ENCODE peak calls at places on chromosomes 6 and 20, in eight cellular contexts. One of them, this sample, is unnamed.

GRCh38 chr6:142568857-142569597 is 267.2 kb downstream of the ADGRG6 start:
- DNase-seq in BE2C: no peak
- DNase-seq in cardiac muscle cell: peak
- DNase-seq in lung: no peak
- DNase-seq in heart left ventricle: no peak
- DNase-seq in cardiac fibroblast: peak
- DNase-seq in Peyer's patch: no peak
- DNase-seq in IMR-90: peak
- DNase-seq in this sample: peak

GRCh38 chr6:1524040-1524480 is 85.7 kb upstream of the FOXC1 start:
- DNase-seq in BE2C: no peak
- DNase-seq in Peyer's patch: peak
- DNase-seq in cardiac fibroblast: peak
- DNase-seq in cardiac muscle cell: peak
- DNase-seq in IMR-90: peak
- DNase-seq in heart left ventricle: peak
- DNase-seq in lung: peak
- DNase-seq in this sample: no peak

GRCh38 chr6:143857651-143858050 is 6.6 kb upstream of the ZC2HC1B start:
- DNase-seq in BE2C: no peak
- DNase-seq in Peyer's patch: no peak
- DNase-seq in cardiac muscle cell: no peak
- DNase-seq in cardiac fibroblast: no peak
- DNase-seq in IMR-90: no peak
- DNase-seq in heart left ventricle: no peak
- DNase-seq in lung: no peak
- DNase-seq in this sample: no peak

GRCh38 chr20:57707849-57708693 is 1.7 kb downstream of the PMEPA1 start:
- DNase-seq in lung: no peak
- DNase-seq in heart left ventricle: no peak
- DNase-seq in Peyer's patch: no peak
- DNase-seq in IMR-90: no peak
- DNase-seq in BE2C: no peak
- DNase-seq in cardiac muscle cell: no peak
- DNase-seq in cardiac fibroblast: no peak
- DNase-seq in this sample: no peak

GRCh38 chr20:10134176-10134575 is 84.5 kb upstream of the SNAP25 start:
- DNase-seq in heart left ventricle: no peak
- DNase-seq in cardiac muscle cell: no peak
- DNase-seq in Peyer's patch: no peak
- DNase-seq in lung: no peak
- DNase-seq in IMR-90: no peak
- DNase-seq in cardiac fibroblast: no peak
- DNase-seq in BE2C: no peak
- DNase-seq in this sample: no peak

GRCh38 chr6:82246802-82247633 is 526 bp downstream of the IBTK start:
- DNase-seq in BE2C: peak
- DNase-seq in cardiac fibroblast: peak
- DNase-seq in lung: peak
- DNase-seq in heart left ventricle: peak
- DNase-seq in Peyer's patch: peak
- DNase-seq in IMR-90: peak
- DNase-seq in cardiac muscle cell: peak
- DNase-seq in this sample: peak

GRCh38 chr20:37526238-37526838 is 1.3 kb downstream of the BLCAP start:
- DNase-seq in cardiac muscle cell: peak
- DNase-seq in heart left ventricle: peak
- DNase-seq in Peyer's patch: peak
- DNase-seq in lung: no peak
- DNase-seq in BE2C: peak
- DNase-seq in cardiac fibroblast: peak
- DNase-seq in IMR-90: peak
- DNase-seq in this sample: peak

GRCh38 chr6:113763311-113763766 is 93.8 kb upstream of the MARCKS start:
- DNase-seq in BE2C: no peak
- DNase-seq in heart left ventricle: no peak
- DNase-seq in IMR-90: peak
- DNase-seq in cardiac fibroblast: no peak
- DNase-seq in cardiac muscle cell: no peak
- DNase-seq in Peyer's patch: no peak
- DNase-seq in lung: no peak
- DNase-seq in this sample: no peak

GRCh38 chr6:63805808-63806572 is 170.4 kb downstream of the PHF3 start:
- DNase-seq in IMR-90: peak
- DNase-seq in lung: no peak
- DNase-seq in Peyer's patch: peak
- DNase-seq in BE2C: no peak
- DNase-seq in heart left ventricle: no peak
- DNase-seq in cardiac fibroblast: peak
- DNase-seq in cardiac muscle cell: peak
- DNase-seq in this sample: peak

GRCh38 chr6:134146268-134147032 is 94.0 kb upstream of the SLC2A12 start:
- DNase-seq in cardiac fibroblast: peak
- DNase-seq in IMR-90: no peak
- DNase-seq in lung: no peak
- DNase-seq in Peyer's patch: no peak
- DNase-seq in heart left ventricle: no peak
- DNase-seq in BE2C: no peak
- DNase-seq in cardiac muscle cell: peak
- DNase-seq in this sample: no peak

GRCh38 chr6:45608252-45608911 is 230.6 kb upstream of the SUPT3H start:
- DNase-seq in heart left ventricle: no peak
- DNase-seq in IMR-90: peak
- DNase-seq in cardiac muscle cell: peak
- DNase-seq in BE2C: no peak
- DNase-seq in lung: no peak
- DNase-seq in Peyer's patch: no peak
- DNase-seq in cardiac fibroblast: peak
- DNase-seq in this sample: no peak

GRCh38 chr6:37987008-37987407 is 167.5 kb downstream of the ZFAND3 start:
- DNase-seq in IMR-90: peak
- DNase-seq in Peyer's patch: no peak
- DNase-seq in heart left ventricle: no peak
- DNase-seq in cardiac muscle cell: peak
- DNase-seq in cardiac fibroblast: peak
- DNase-seq in BE2C: no peak
- DNase-seq in lung: no peak
- DNase-seq in this sample: peak

GRCh38 chr6:142013286-142013685 is 119.4 kb upstream of the GJE1 start:
- DNase-seq in IMR-90: peak
- DNase-seq in cardiac muscle cell: peak
- DNase-seq in cardiac fibroblast: peak
- DNase-seq in lung: no peak
- DNase-seq in BE2C: no peak
- DNase-seq in heart left ventricle: no peak
- DNase-seq in Peyer's patch: no peak
- DNase-seq in this sample: peak

GRCh38 chr6:107716688-107717089 is 107.4 kb downstream of the SCML4 start:
- DNase-seq in heart left ventricle: no peak
- DNase-seq in Peyer's patch: peak
- DNase-seq in cardiac muscle cell: peak
- DNase-seq in lung: no peak
- DNase-seq in BE2C: peak
- DNase-seq in cardiac fibroblast: peak
- DNase-seq in IMR-90: peak
- DNase-seq in this sample: peak

GRCh38 chr6:45591306-45591705 is 213.6 kb upstream of the SUPT3H start:
- DNase-seq in IMR-90: peak
- DNase-seq in lung: peak
- DNase-seq in BE2C: no peak
- DNase-seq in heart left ventricle: no peak
- DNase-seq in Peyer's patch: no peak
- DNase-seq in cardiac muscle cell: no peak
- DNase-seq in cardiac fibroblast: peak
- DNase-seq in this sample: no peak

GRCh38 chr6:157985378-157986155 is 3.9 kb downstream of the SYNJ2 start:
- DNase-seq in heart left ventricle: no peak
- DNase-seq in IMR-90: no peak
- DNase-seq in lung: no peak
- DNase-seq in cardiac muscle cell: no peak
- DNase-seq in BE2C: no peak
- DNase-seq in cardiac fibroblast: no peak
- DNase-seq in Peyer's patch: no peak
- DNase-seq in this sample: peak

GRCh38 chr6:146598785-146599405 is at the start of gene ADGB:
- DNase-seq in heart left ventricle: peak
- DNase-seq in BE2C: peak
- DNase-seq in IMR-90: peak
- DNase-seq in Peyer's patch: peak
- DNase-seq in cardiac muscle cell: peak
- DNase-seq in lung: peak
- DNase-seq in cardiac fibroblast: peak
- DNase-seq in this sample: peak

DNA sequence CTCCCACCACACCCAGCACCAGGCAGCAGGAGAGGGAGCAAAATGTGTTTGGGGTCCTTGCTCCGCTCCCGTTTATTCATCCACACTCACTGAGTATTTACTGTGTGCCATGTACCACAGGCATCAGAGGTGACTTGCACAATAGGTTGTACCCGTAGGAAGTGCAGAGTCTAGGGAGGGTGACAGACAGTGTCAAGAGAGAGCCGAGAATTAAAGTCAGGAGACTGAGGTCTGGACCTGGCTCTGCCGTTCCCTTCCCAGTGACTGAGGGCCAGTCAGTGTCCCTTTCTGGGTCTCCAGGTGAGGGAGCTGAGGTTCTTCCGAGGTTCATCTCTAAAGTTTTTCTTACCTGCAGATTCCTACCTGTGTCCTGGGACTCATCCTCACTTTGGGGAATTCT is 22.3 kb downstream of the TTBK1 start:
- DNase-seq in IMR-90: no peak
- DNase-seq in Peyer's patch: no peak
- DNase-seq in cardiac muscle cell: no peak
- DNase-seq in cardiac fibroblast: no peak
- DNase-seq in BE2C: no peak
- DNase-seq in lung: no peak
- DNase-seq in heart left ventricle: no peak
- DNase-seq in this sample: no peak
- TF ChIP-seq CTCF in IMR-90: no peak
- TF ChIP-seq CTCF in Peyer's patch: no peak
- TF ChIP-seq CTCF in cardiac muscle cell: no peak
- TF ChIP-seq CTCF in cardiac fibroblast: no peak
- TF ChIP-seq CTCF in BE2C: no peak
- TF ChIP-seq CTCF in lung: no peak
- TF ChIP-seq CTCF in heart left ventricle: no peak
- TF ChIP-seq CTCF in this sample: no peak

DNA sequence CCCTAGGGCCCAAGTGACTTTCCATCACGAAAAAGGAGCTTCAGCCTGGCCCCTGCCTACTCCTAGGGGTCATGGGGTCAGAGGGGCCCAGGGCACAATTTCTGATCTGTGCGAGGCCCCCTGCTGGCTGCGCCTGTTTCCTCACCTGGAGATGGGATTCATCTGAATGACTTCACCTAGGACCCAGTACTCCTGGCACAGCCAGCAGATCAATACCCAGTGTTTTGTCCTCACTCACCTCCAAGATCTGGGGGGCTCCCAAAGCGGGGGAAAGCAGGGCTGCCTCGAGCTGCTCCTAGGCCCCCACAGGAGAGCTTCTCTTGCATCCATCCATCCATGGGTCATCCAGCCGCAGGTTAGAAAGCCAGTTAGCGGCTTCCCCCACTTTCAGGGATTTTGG is 33.8 kb downstream of the CD40 start:
- DNase-seq in cardiac fibroblast: no peak
- DNase-seq in IMR-90: no peak
- DNase-seq in BE2C: no peak
- DNase-seq in lung: no peak
- DNase-seq in Peyer's patch: no peak
- DNase-seq in heart left ventricle: no peak
- DNase-seq in cardiac muscle cell: no peak
- DNase-seq in this sample: no peak
- TF ChIP-seq CTCF in cardiac fibroblast: peak
- TF ChIP-seq CTCF in IMR-90: peak
- TF ChIP-seq CTCF in BE2C: peak
- TF ChIP-seq CTCF in lung: no peak
- TF ChIP-seq CTCF in Peyer's patch: no peak
- TF ChIP-seq CTCF in heart left ventricle: no peak
- TF ChIP-seq CTCF in cardiac muscle cell: peak
- TF ChIP-seq CTCF in this sample: peak

DNA sequence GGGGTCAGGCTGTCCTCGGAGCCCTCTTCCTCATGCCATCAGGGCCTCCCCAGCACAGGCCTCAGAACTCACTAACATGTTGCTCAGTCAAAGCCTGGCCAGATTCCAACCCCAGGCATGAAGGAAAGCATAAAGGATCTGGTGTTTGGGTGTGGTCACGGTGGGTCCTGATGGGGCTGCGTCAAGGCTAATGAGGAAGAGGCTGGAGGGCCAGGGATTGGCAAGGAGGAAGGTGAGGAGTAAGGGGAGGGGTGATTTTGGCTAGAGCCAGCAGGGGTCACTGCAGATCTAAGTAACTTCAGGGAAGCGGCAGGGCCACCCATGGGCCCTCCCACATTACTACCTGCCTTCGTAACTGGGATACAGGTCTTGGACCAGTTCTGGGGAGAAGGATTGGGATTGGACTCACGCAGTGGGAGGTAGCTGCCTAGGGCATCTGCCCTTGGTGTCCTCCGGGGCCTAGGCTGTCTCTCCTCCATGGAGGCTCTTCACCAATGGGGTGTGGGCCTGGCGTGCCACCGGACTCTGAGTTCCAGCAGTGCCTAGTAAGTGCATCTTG is 36.2 kb upstream of the MRPS18A start:
- DNase-seq in IMR-90: peak
- DNase-seq in cardiac fibroblast: peak
- DNase-seq in heart left ventricle: peak
- DNase-seq in BE2C: peak
- DNase-seq in lung: peak
- DNase-seq in cardiac muscle cell: peak
- DNase-seq in Peyer's patch: peak
- DNase-seq in this sample: no peak
- TF ChIP-seq CTCF in IMR-90: peak
- TF ChIP-seq CTCF in cardiac fibroblast: peak
- TF ChIP-seq CTCF in heart left ventricle: peak
- TF ChIP-seq CTCF in BE2C: peak
- TF ChIP-seq CTCF in lung: peak
- TF ChIP-seq CTCF in cardiac muscle cell: peak
- TF ChIP-seq CTCF in Peyer's patch: no peak
- TF ChIP-seq CTCF in this sample: peak

GRCh38 chr6:23031986-23032385 is 462.6 kb downstream of the HDGFL1 start:
- DNase-seq in heart left ventricle: no peak
- DNase-seq in cardiac muscle cell: peak
- DNase-seq in lung: no peak
- DNase-seq in Peyer's patch: no peak
- DNase-seq in BE2C: no peak
- DNase-seq in cardiac fibroblast: peak
- DNase-seq in IMR-90: peak
- DNase-seq in this sample: no peak
- TF ChIP-seq CTCF in heart left ventricle: no peak
- TF ChIP-seq CTCF in cardiac muscle cell: no peak
- TF ChIP-seq CTCF in lung: no peak
- TF ChIP-seq CTCF in Peyer's patch: no peak
- TF ChIP-seq CTCF in BE2C: no peak
- TF ChIP-seq CTCF in cardiac fibroblast: no peak
- TF ChIP-seq CTCF in IMR-90: no peak
- TF ChIP-seq CTCF in this sample: no peak

DNA sequence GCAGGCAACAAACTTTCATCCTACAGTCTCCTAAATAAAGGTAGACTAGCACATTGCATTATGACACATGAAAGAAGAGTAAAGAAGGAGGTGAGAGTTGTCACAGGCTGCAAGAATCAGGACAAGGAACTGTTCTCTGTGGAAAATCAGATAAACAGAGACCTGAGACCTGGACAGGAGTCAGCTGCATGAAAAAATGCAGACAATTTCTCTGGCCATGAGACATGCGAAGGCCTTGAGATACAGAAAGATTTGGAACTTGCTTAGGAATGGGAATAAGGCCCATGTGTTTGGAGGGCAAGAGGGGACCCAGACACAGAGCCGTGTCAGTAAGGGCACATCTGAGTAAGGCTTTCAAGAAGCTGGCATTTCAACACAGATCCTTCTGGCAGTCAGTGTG is 674.6 kb upstream of the AGPAT4 start:
- DNase-seq in lung: no peak
- DNase-seq in heart left ventricle: no peak
- DNase-seq in cardiac muscle cell: no peak
- DNase-seq in BE2C: no peak
- DNase-seq in cardiac fibroblast: no peak
- DNase-seq in Peyer's patch: no peak
- DNase-seq in IMR-90: no peak
- DNase-seq in this sample: no peak
- TF ChIP-seq CTCF in lung: no peak
- TF ChIP-seq CTCF in heart left ventricle: no peak
- TF ChIP-seq CTCF in cardiac muscle cell: no peak
- TF ChIP-seq CTCF in BE2C: no peak
- TF ChIP-seq CTCF in cardiac fibroblast: no peak
- TF ChIP-seq CTCF in Peyer's patch: no peak
- TF ChIP-seq CTCF in IMR-90: no peak
- TF ChIP-seq CTCF in this sample: no peak

This sample was measured in HFFc6.